ENCODE peak calls at places on chromosomes 3 and 15, in five cellular contexts. One of them, this sample, is unnamed.

GRCh38 chr15:91265431-91265940 is 165.4 kb downstream of the SV2B start:
- DNase-seq in AG09309: no peak
- DNase-seq in pancreas: no peak
- DNase-seq in fibroblast of the aortic adventitia: no peak
- DNase-seq in K562: no peak
- DNase-seq in this sample: no peak

GRCh38 chr15:91948001-91948608 is 94.6 kb downstream of the SLCO3A1 start:
- DNase-seq in pancreas: no peak
- DNase-seq in K562: no peak
- DNase-seq in fibroblast of the aortic adventitia: peak
- DNase-seq in AG09309: no peak
- DNase-seq in this sample: peak

GRCh38 chr3:170621256-170621655 is 35.4 kb upstream of the SLC7A14 start:
- DNase-seq in K562: no peak
- DNase-seq in fibroblast of the aortic adventitia: no peak
- DNase-seq in pancreas: no peak
- DNase-seq in AG09309: no peak
- DNase-seq in this sample: no peak

GRCh38 chr3:10890665-10891064 is 74.6 kb downstream of the SLC6A11 start:
- DNase-seq in fibroblast of the aortic adventitia: no peak
- DNase-seq in pancreas: no peak
- DNase-seq in K562: no peak
- DNase-seq in AG09309: no peak
- DNase-seq in this sample: no peak

GRCh38 chr15:98000249-98001203 is 40.0 kb downstream of the ARRDC4 start:
- DNase-seq in fibroblast of the aortic adventitia: peak
- DNase-seq in K562: no peak
- DNase-seq in pancreas: no peak
- DNase-seq in AG09309: no peak
- DNase-seq in this sample: peak

GRCh38 chr3:106609666-106610301 is 741.0 kb upstream of the CBLB start:
- DNase-seq in AG09309: peak
- DNase-seq in pancreas: no peak
- DNase-seq in K562: peak
- DNase-seq in fibroblast of the aortic adventitia: peak
- DNase-seq in this sample: peak

GRCh38 chr3:102089904-102090492 is 240.7 kb downstream of the NFKBIZ start:
- DNase-seq in fibroblast of the aortic adventitia: peak
- DNase-seq in K562: no peak
- DNase-seq in pancreas: no peak
- DNase-seq in AG09309: peak
- DNase-seq in this sample: peak

GRCh38 chr3:10945683-10946287 is 46.8 kb upstream of the SLC6A1 start:
- DNase-seq in pancreas: peak
- DNase-seq in AG09309: no peak
- DNase-seq in K562: peak
- DNase-seq in fibroblast of the aortic adventitia: peak
- DNase-seq in this sample: no peak

GRCh38 chr3:40971191-40972168 is 227.8 kb upstream of the CTNNB1 start:
- DNase-seq in fibroblast of the aortic adventitia: peak
- DNase-seq in AG09309: peak
- DNase-seq in K562: peak
- DNase-seq in pancreas: peak
- DNase-seq in this sample: peak

GRCh38 chr3:134312072-134312872 is 61.6 kb upstream of the RYK start:
- DNase-seq in K562: no peak
- DNase-seq in AG09309: no peak
- DNase-seq in pancreas: peak
- DNase-seq in fibroblast of the aortic adventitia: peak
- DNase-seq in this sample: no peak

GRCh38 chr15:86362556-86362955 is 282.9 kb downstream of the AGBL1 start:
- DNase-seq in K562: no peak
- DNase-seq in fibroblast of the aortic adventitia: no peak
- DNase-seq in AG09309: no peak
- DNase-seq in pancreas: no peak
- DNase-seq in this sample: no peak

GRCh38 chr3:186880392-186880791 is 37.9 kb downstream of the ADIPOQ start:
- DNase-seq in K562: no peak
- DNase-seq in fibroblast of the aortic adventitia: no peak
- DNase-seq in AG09309: no peak
- DNase-seq in pancreas: no peak
- DNase-seq in this sample: no peak

GRCh38 chr15:66287461-66288055 is 5.8 kb upstream of the DIS3L start:
- DNase-seq in K562: peak
- DNase-seq in AG09309: no peak
- DNase-seq in pancreas: no peak
- DNase-seq in fibroblast of the aortic adventitia: peak
- DNase-seq in this sample: no peak

GRCh38 chr3:71684752-71685151 is 40.5 kb downstream of the EIF4E3 start:
- DNase-seq in AG09309: peak
- DNase-seq in K562: no peak
- DNase-seq in fibroblast of the aortic adventitia: peak
- DNase-seq in pancreas: no peak
- DNase-seq in this sample: peak

GRCh38 chr3:51975857-51976549 is 1.1 kb downstream of the ABHD14A start:
- DNase-seq in K562: peak
- DNase-seq in pancreas: peak
- DNase-seq in AG09309: peak
- DNase-seq in fibroblast of the aortic adventitia: peak
- DNase-seq in this sample: peak

GRCh38 chr15:65408370-65409283 is 14.1 kb downstream of the IGDCC4 start:
- DNase-seq in AG09309: no peak
- DNase-seq in fibroblast of the aortic adventitia: no peak
- DNase-seq in K562: no peak
- DNase-seq in pancreas: no peak
- DNase-seq in this sample: peak

GRCh38 chr15:90044916-90045371 is 43.8 kb downstream of the ZNF710 start:
- DNase-seq in pancreas: no peak
- DNase-seq in K562: no peak
- DNase-seq in fibroblast of the aortic adventitia: no peak
- DNase-seq in AG09309: no peak
- DNase-seq in this sample: no peak

GRCh38 chr3:129181834-129182233 is 1.9 kb downstream of the CNBP start:
- DNase-seq in pancreas: no peak
- DNase-seq in K562: no peak
- DNase-seq in fibroblast of the aortic adventitia: no peak
- DNase-seq in AG09309: no peak
- DNase-seq in this sample: no peak

GRCh38 chr3:30972449-30972848 is 78.0 kb upstream of the GADL1 start:
- DNase-seq in fibroblast of the aortic adventitia: no peak
- DNase-seq in pancreas: no peak
- DNase-seq in K562: no peak
- DNase-seq in AG09309: no peak
- DNase-seq in this sample: no peak

GRCh38 chr3:111690242-111690641 is 95.1 kb upstream of the ZBED2 start:
- DNase-seq in AG09309: peak
- DNase-seq in fibroblast of the aortic adventitia: peak
- DNase-seq in pancreas: no peak
- DNase-seq in K562: no peak
- DNase-seq in this sample: peak

GRCh38 chr15:58293622-58294550 is 137.9 kb upstream of the LIPC start:
- DNase-seq in AG09309: no peak
- DNase-seq in pancreas: no peak
- DNase-seq in K562: no peak
- DNase-seq in fibroblast of the aortic adventitia: no peak
- DNase-seq in this sample: no peak

GRCh38 chr15:28995721-28996120 is 109.9 kb downstream of the APBA2 start:
- DNase-seq in pancreas: no peak
- DNase-seq in AG09309: no peak
- DNase-seq in K562: no peak
- DNase-seq in fibroblast of the aortic adventitia: no peak
- DNase-seq in this sample: no peak

GRCh38 chr15:58433597-58434333 is 2.0 kb downstream of the LIPC start:
- DNase-seq in pancreas: no peak
- DNase-seq in AG09309: no peak
- DNase-seq in K562: no peak
- DNase-seq in fibroblast of the aortic adventitia: peak
- DNase-seq in this sample: peak

GRCh38 chr15:51760805-51761204 is 9.4 kb downstream of the TMOD2 start:
- DNase-seq in K562: no peak
- DNase-seq in fibroblast of the aortic adventitia: no peak
- DNase-seq in pancreas: no peak
- DNase-seq in AG09309: no peak
- DNase-seq in this sample: no peak

GRCh38 chr15:66472176-66472999 is 25.2 kb downstream of the SNAPC5 start:
- DNase-seq in pancreas: no peak
- DNase-seq in K562: no peak
- DNase-seq in AG09309: no peak
- DNase-seq in fibroblast of the aortic adventitia: peak
- DNase-seq in this sample: no peak

GRCh38 chr3:124599779-124600693 is 130.2 kb upstream of the UMPS start:
- DNase-seq in K562: no peak
- DNase-seq in AG09309: no peak
- DNase-seq in fibroblast of the aortic adventitia: no peak
- DNase-seq in pancreas: no peak
- DNase-seq in this sample: no peak

GRCh38 chr15:67253517-67254237 is 784 bp downstream of the AAGAB start:
- DNase-seq in K562: peak
- DNase-seq in pancreas: no peak
- DNase-seq in AG09309: no peak
- DNase-seq in fibroblast of the aortic adventitia: peak
- DNase-seq in this sample: peak

GRCh38 chr3:179083977-179084376 is 12.4 kb upstream of the ZMAT3 start:
- DNase-seq in fibroblast of the aortic adventitia: no peak
- DNase-seq in pancreas: no peak
- DNase-seq in K562: no peak
- DNase-seq in AG09309: no peak
- DNase-seq in this sample: no peak

GRCh38 chr3:105801397-105801796 is 67.4 kb downstream of the CBLB start:
- DNase-seq in pancreas: no peak
- DNase-seq in AG09309: no peak
- DNase-seq in K562: no peak
- DNase-seq in fibroblast of the aortic adventitia: no peak
- DNase-seq in this sample: no peak

GRCh38 chr3:110420158-110420641 is 651.4 kb upstream of the NECTIN3 start:
- DNase-seq in AG09309: peak
- DNase-seq in pancreas: no peak
- DNase-seq in fibroblast of the aortic adventitia: peak
- DNase-seq in K562: no peak
- DNase-seq in this sample: peak

GRCh38 chr3:127089487-127090145 is 103.3 kb upstream of the PRR23E start:
- DNase-seq in pancreas: no peak
- DNase-seq in fibroblast of the aortic adventitia: peak
- DNase-seq in AG09309: no peak
- DNase-seq in K562: no peak
- DNase-seq in this sample: no peak

GRCh38 chr3:194928831-194929594 is 243.3 kb downstream of the FAM43A start:
- DNase-seq in fibroblast of the aortic adventitia: peak
- DNase-seq in pancreas: no peak
- DNase-seq in K562: peak
- DNase-seq in AG09309: no peak
- DNase-seq in this sample: no peak
- TF ChIP-seq CTCF in fibroblast of the aortic adventitia: peak
- TF ChIP-seq CTCF in pancreas: peak
- TF ChIP-seq CTCF in K562: peak
- TF ChIP-seq CTCF in AG09309: peak
- TF ChIP-seq CTCF in this sample: peak

GRCh38 chr15:89035658-89036057 is 52.6 kb upstream of the ABHD2 start:
- DNase-seq in pancreas: no peak
- DNase-seq in fibroblast of the aortic adventitia: no peak
- DNase-seq in K562: no peak
- DNase-seq in AG09309: no peak
- DNase-seq in this sample: no peak

GRCh38 chr15:89038146-89038545 is 50.1 kb upstream of the ABHD2 start:
- DNase-seq in AG09309: no peak
- DNase-seq in fibroblast of the aortic adventitia: no peak
- DNase-seq in K562: no peak
- DNase-seq in pancreas: no peak
- DNase-seq in this sample: no peak

GRCh38 chr15:89042387-89042786 is 45.9 kb upstream of the ABHD2 start:
- DNase-seq in fibroblast of the aortic adventitia: no peak
- DNase-seq in pancreas: no peak
- DNase-seq in AG09309: no peak
- DNase-seq in K562: no peak
- DNase-seq in this sample: no peak

GRCh38 chr15:89043031-89044002 is 44.9 kb upstream of the ABHD2 start:
- DNase-seq in AG09309: no peak
- DNase-seq in fibroblast of the aortic adventitia: no peak
- DNase-seq in pancreas: no peak
- DNase-seq in K562: no peak
- DNase-seq in this sample: no peak

DNA sequence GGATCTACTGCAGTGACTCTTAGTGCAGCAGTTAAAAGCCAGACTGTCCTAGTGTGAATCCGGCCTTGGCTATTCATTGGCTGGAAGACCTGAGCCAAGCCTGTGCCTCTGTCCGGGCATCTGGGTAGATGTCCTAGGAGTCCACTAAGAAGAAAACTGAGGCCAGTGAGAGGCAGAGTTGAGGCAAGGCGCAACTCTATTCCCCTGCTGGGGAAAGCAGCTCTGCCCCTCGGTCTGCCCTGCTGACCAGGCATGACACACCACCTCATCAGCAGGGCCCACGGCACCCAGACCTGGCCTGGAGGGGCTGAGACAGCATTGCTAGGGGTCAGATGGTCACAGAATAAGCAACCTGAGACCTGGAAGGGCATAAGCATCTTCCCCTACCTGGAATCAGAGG is 46.7 kb upstream of the ABHD2 start:
- DNase-seq in AG09309: no peak
- DNase-seq in fibroblast of the aortic adventitia: no peak
- DNase-seq in K562: no peak
- DNase-seq in pancreas: no peak
- DNase-seq in this sample: no peak
- H3K4me3 ChIP-seq in AG09309: no peak
- H3K4me3 ChIP-seq in fibroblast of the aortic adventitia: no peak
- H3K4me3 ChIP-seq in K562: no peak
- H3K4me3 ChIP-seq in pancreas: no peak
- H3K4me3 ChIP-seq in this sample: no peak

DNA sequence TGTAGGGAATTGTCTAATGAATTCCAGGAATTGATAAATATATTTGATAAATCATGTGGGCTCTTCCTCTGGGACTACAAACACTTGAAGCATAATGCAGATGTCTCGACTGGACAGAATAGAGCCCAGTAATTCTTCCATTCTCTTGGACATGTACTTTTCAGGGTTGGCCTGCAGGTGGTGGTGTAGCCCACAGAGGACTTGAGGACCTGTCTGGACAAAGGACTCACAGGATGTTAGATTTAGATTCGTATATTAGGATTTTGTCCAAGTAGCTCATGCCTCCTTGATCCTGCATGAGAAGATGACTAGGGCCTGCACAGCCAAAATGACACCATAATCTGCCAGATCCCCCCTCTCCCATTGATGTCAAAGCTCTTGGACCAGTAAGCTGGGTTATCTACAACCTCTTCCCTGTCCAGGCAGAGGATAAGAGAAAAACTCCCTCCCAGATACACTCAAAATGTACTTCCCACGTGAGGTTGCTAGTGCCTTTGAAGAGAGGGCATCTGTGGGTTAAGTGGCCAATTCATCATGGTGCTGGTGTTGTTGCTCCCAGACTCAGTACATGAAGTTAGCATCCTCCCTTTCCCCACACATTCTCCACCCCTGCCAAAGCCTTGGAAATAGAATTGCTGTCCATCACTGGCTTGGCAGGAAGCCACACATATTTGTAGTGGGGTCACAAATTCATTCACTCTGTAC is 88.6 kb upstream of the ZNF280D start:
- DNase-seq in pancreas: peak
- DNase-seq in fibroblast of the aortic adventitia: peak
- DNase-seq in K562: peak
- DNase-seq in AG09309: peak
- DNase-seq in this sample: peak
- TF ChIP-seq CTCF in pancreas: peak
- TF ChIP-seq CTCF in fibroblast of the aortic adventitia: peak
- TF ChIP-seq CTCF in K562: peak
- TF ChIP-seq CTCF in AG09309: peak
- TF ChIP-seq CTCF in this sample: peak

GRCh38 chr15:40308844-40309189 is 1.1 kb upstream of the PLCB2 start:
- DNase-seq in K562: peak
- DNase-seq in pancreas: no peak
- DNase-seq in AG09309: no peak
- DNase-seq in fibroblast of the aortic adventitia: no peak
- DNase-seq in this sample: no peak
- H3K4me3 ChIP-seq in K562: no peak
- H3K4me3 ChIP-seq in pancreas: no peak
- H3K4me3 ChIP-seq in AG09309: no peak
- H3K4me3 ChIP-seq in fibroblast of the aortic adventitia: no peak
- H3K4me3 ChIP-seq in this sample: no peak